ENCODE peak calls at places on chromosomes 2 and 18, in nine cellular contexts. One of them, this sample, is unnamed. For H3K4me1, the result is how much of the 10 kb centered on the place peaks cover.

GRCh38 chr2:109208071-109208950 is 79.3 kb downstream of the SH3RF3 start:
- DNase-seq in GM23248: peak
- DNase-seq in transverse colon: no peak
- DNase-seq in IMR-90: peak
- DNase-seq in stomach: no peak
- DNase-seq in endothelial cell of umbilical vein: no peak
- DNase-seq in H1: no peak
- DNase-seq in sigmoid colon: no peak
- DNase-seq in mesendoderm: peak
- DNase-seq in this sample: no peak

GRCh38 chr2:172878260-172878659 is 142.6 kb downstream of the RAPGEF4 start:
- DNase-seq in GM23248: peak
- DNase-seq in transverse colon: no peak
- DNase-seq in IMR-90: peak
- DNase-seq in stomach: no peak
- DNase-seq in endothelial cell of umbilical vein: peak
- DNase-seq in H1: no peak
- DNase-seq in sigmoid colon: no peak
- DNase-seq in mesendoderm: no peak
- DNase-seq in this sample: no peak

GRCh38 chr2:121902171-121902591 is 146.7 kb downstream of the TSN start:
- DNase-seq in GM23248: peak
- DNase-seq in transverse colon: no peak
- DNase-seq in IMR-90: peak
- DNase-seq in stomach: no peak
- DNase-seq in endothelial cell of umbilical vein: peak
- DNase-seq in H1: peak
- DNase-seq in sigmoid colon: no peak
- DNase-seq in mesendoderm: peak
- DNase-seq in this sample: no peak

GRCh38 chr2:122203523-122203922 is 448.1 kb downstream of the TSN start:
- DNase-seq in GM23248: peak
- DNase-seq in transverse colon: no peak
- DNase-seq in IMR-90: peak
- DNase-seq in stomach: no peak
- DNase-seq in endothelial cell of umbilical vein: peak
- DNase-seq in H1: no peak
- DNase-seq in sigmoid colon: no peak
- DNase-seq in mesendoderm: no peak
- DNase-seq in this sample: no peak

GRCh38 chr2:2570871-2571270 is 239.8 kb upstream of the MYT1L start:
- DNase-seq in GM23248: no peak
- DNase-seq in transverse colon: no peak
- DNase-seq in IMR-90: no peak
- DNase-seq in stomach: no peak
- DNase-seq in endothelial cell of umbilical vein: no peak
- DNase-seq in H1: no peak
- DNase-seq in sigmoid colon: no peak
- DNase-seq in mesendoderm: no peak
- DNase-seq in this sample: peak

GRCh38 chr2:239027431-239028252 is 179.8 kb downstream of the TWIST2 start:
- DNase-seq in GM23248: peak
- DNase-seq in transverse colon: no peak
- DNase-seq in IMR-90: no peak
- DNase-seq in stomach: no peak
- DNase-seq in endothelial cell of umbilical vein: no peak
- DNase-seq in H1: no peak
- DNase-seq in sigmoid colon: peak
- DNase-seq in mesendoderm: no peak
- DNase-seq in this sample: peak

GRCh38 chr18:44837491-44838185 is 156.9 kb downstream of the SETBP1 start:
- DNase-seq in GM23248: no peak
- DNase-seq in transverse colon: no peak
- DNase-seq in IMR-90: peak
- DNase-seq in stomach: no peak
- DNase-seq in endothelial cell of umbilical vein: no peak
- DNase-seq in H1: no peak
- DNase-seq in sigmoid colon: no peak
- DNase-seq in mesendoderm: peak
- DNase-seq in this sample: no peak

GRCh38 chr2:172615862-172616261 is 60.0 kb downstream of the PDK1 start:
- DNase-seq in GM23248: peak
- DNase-seq in transverse colon: no peak
- DNase-seq in IMR-90: no peak
- DNase-seq in stomach: no peak
- DNase-seq in endothelial cell of umbilical vein: no peak
- DNase-seq in H1: no peak
- DNase-seq in sigmoid colon: no peak
- DNase-seq in mesendoderm: no peak
- DNase-seq in this sample: no peak

GRCh38 chr18:73366713-73367112 is 498.9 kb upstream of the NETO1 start:
- DNase-seq in GM23248: peak
- DNase-seq in transverse colon: no peak
- DNase-seq in IMR-90: peak
- DNase-seq in stomach: no peak
- DNase-seq in endothelial cell of umbilical vein: no peak
- DNase-seq in H1: no peak
- DNase-seq in sigmoid colon: no peak
- DNase-seq in mesendoderm: peak
- DNase-seq in this sample: no peak

GRCh38 chr2:11850082-11850481 is 103.7 kb downstream of the LPIN1 start:
- DNase-seq in GM23248: no peak
- DNase-seq in transverse colon: no peak
- DNase-seq in IMR-90: no peak
- DNase-seq in stomach: no peak
- DNase-seq in endothelial cell of umbilical vein: no peak
- DNase-seq in H1: no peak
- DNase-seq in sigmoid colon: no peak
- DNase-seq in mesendoderm: no peak
- DNase-seq in this sample: peak

GRCh38 chr2:11853197-11853588 is 106.8 kb downstream of the LPIN1 start:
- DNase-seq in GM23248: no peak
- DNase-seq in transverse colon: no peak
- DNase-seq in IMR-90: no peak
- DNase-seq in stomach: no peak
- DNase-seq in endothelial cell of umbilical vein: no peak
- DNase-seq in H1: no peak
- DNase-seq in sigmoid colon: peak
- DNase-seq in mesendoderm: no peak
- DNase-seq in this sample: peak

GRCh38 chr2:11855120-11855760 is 108.8 kb downstream of the LPIN1 start:
- DNase-seq in GM23248: no peak
- DNase-seq in transverse colon: no peak
- DNase-seq in IMR-90: no peak
- DNase-seq in stomach: no peak
- DNase-seq in endothelial cell of umbilical vein: no peak
- DNase-seq in H1: no peak
- DNase-seq in sigmoid colon: peak
- DNase-seq in mesendoderm: no peak
- DNase-seq in this sample: peak

GRCh38 chr2:11851881-11852280 is 105.4 kb downstream of the LPIN1 start:
- DNase-seq in GM23248: no peak
- DNase-seq in transverse colon: no peak
- DNase-seq in IMR-90: no peak
- DNase-seq in stomach: no peak
- DNase-seq in endothelial cell of umbilical vein: no peak
- DNase-seq in H1: no peak
- DNase-seq in sigmoid colon: no peak
- DNase-seq in mesendoderm: no peak
- DNase-seq in this sample: no peak

GRCh38 chr2:11852526-11853196 is 106.2 kb downstream of the LPIN1 start:
- DNase-seq in GM23248: no peak
- DNase-seq in transverse colon: no peak
- DNase-seq in IMR-90: no peak
- DNase-seq in stomach: no peak
- DNase-seq in endothelial cell of umbilical vein: no peak
- DNase-seq in H1: no peak
- DNase-seq in sigmoid colon: peak
- DNase-seq in mesendoderm: no peak
- DNase-seq in this sample: peak
- H3K4me1 ChIP-seq in GM23248: under half
- H3K4me1 ChIP-seq in transverse colon: under half
- H3K4me1 ChIP-seq in IMR-90: under half
- H3K4me1 ChIP-seq in stomach: under half
- H3K4me1 ChIP-seq in endothelial cell of umbilical vein: under half
- H3K4me1 ChIP-seq in H1: under half
- H3K4me1 ChIP-seq in sigmoid colon: under half
- H3K4me1 ChIP-seq in mesendoderm: under half
- H3K4me1 ChIP-seq in this sample: under half

DNA sequence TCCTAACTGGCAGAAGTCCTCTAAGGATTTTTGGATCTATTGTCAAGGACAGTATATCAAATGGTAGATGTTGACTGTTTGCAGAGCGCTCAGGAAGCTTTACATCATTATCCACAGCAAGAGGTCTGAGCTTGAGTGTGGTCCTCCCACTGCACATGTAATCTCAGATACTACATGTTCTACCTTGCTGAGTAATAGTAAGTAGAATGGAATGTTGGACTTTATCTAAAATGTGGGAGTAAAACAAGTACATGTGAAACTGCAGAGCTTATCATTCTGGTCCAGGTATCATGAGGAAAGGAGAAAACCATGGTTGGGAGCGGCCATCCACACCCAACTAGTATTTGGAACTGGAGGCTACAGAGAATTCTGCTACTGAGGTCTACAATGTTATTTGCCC is 19.3 kb upstream of the CD28 start:
- DNase-seq in GM23248: no peak
- DNase-seq in transverse colon: no peak
- DNase-seq in IMR-90: peak
- DNase-seq in stomach: no peak
- DNase-seq in endothelial cell of umbilical vein: no peak
- DNase-seq in H1: no peak
- DNase-seq in sigmoid colon: no peak
- DNase-seq in mesendoderm: no peak
- DNase-seq in this sample: no peak
- H3K4me1 ChIP-seq in GM23248: half or more
- H3K4me1 ChIP-seq in transverse colon: under half
- H3K4me1 ChIP-seq in IMR-90: under half
- H3K4me1 ChIP-seq in stomach: under half
- H3K4me1 ChIP-seq in endothelial cell of umbilical vein: half or more
- H3K4me1 ChIP-seq in H1: under half
- H3K4me1 ChIP-seq in sigmoid colon: under half
- H3K4me1 ChIP-seq in mesendoderm: under half
- H3K4me1 ChIP-seq in this sample: half or more

GRCh38 chr2:134137182-134137595 is 116.7 kb upstream of the MGAT5 start:
- DNase-seq in GM23248: peak
- DNase-seq in transverse colon: no peak
- DNase-seq in IMR-90: peak
- DNase-seq in stomach: peak
- DNase-seq in endothelial cell of umbilical vein: peak
- DNase-seq in H1: no peak
- DNase-seq in sigmoid colon: no peak
- DNase-seq in mesendoderm: no peak
- DNase-seq in this sample: no peak

GRCh38 chr2:134140251-134140661 is 113.6 kb upstream of the MGAT5 start:
- DNase-seq in GM23248: no peak
- DNase-seq in transverse colon: peak
- DNase-seq in IMR-90: no peak
- DNase-seq in stomach: peak
- DNase-seq in endothelial cell of umbilical vein: no peak
- DNase-seq in H1: no peak
- DNase-seq in sigmoid colon: no peak
- DNase-seq in mesendoderm: no peak
- DNase-seq in this sample: no peak

GRCh38 chr2:134136702-134137101 is 117.2 kb upstream of the MGAT5 start:
- DNase-seq in GM23248: no peak
- DNase-seq in transverse colon: no peak
- DNase-seq in IMR-90: no peak
- DNase-seq in stomach: peak
- DNase-seq in endothelial cell of umbilical vein: no peak
- DNase-seq in H1: no peak
- DNase-seq in sigmoid colon: no peak
- DNase-seq in mesendoderm: no peak
- DNase-seq in this sample: no peak

GRCh38 chr2:134139615-134140014 is 114.3 kb upstream of the MGAT5 start:
- DNase-seq in GM23248: no peak
- DNase-seq in transverse colon: peak
- DNase-seq in IMR-90: no peak
- DNase-seq in stomach: no peak
- DNase-seq in endothelial cell of umbilical vein: no peak
- DNase-seq in H1: no peak
- DNase-seq in sigmoid colon: no peak
- DNase-seq in mesendoderm: no peak
- DNase-seq in this sample: no peak

GRCh38 chr2:134138115-134138514 is 115.8 kb upstream of the MGAT5 start:
- DNase-seq in GM23248: peak
- DNase-seq in transverse colon: no peak
- DNase-seq in IMR-90: peak
- DNase-seq in stomach: no peak
- DNase-seq in endothelial cell of umbilical vein: no peak
- DNase-seq in H1: no peak
- DNase-seq in sigmoid colon: no peak
- DNase-seq in mesendoderm: no peak
- DNase-seq in this sample: no peak
- H3K4me1 ChIP-seq in GM23248: under half
- H3K4me1 ChIP-seq in transverse colon: half or more
- H3K4me1 ChIP-seq in IMR-90: under half
- H3K4me1 ChIP-seq in stomach: half or more
- H3K4me1 ChIP-seq in endothelial cell of umbilical vein: under half
- H3K4me1 ChIP-seq in H1: under half
- H3K4me1 ChIP-seq in sigmoid colon: under half
- H3K4me1 ChIP-seq in mesendoderm: under half
- H3K4me1 ChIP-seq in this sample: half or more

GRCh38 chr18:24983566-24983965 is 368.4 kb downstream of the ZNF521 start:
- DNase-seq in GM23248: no peak
- DNase-seq in transverse colon: no peak
- DNase-seq in IMR-90: no peak
- DNase-seq in stomach: no peak
- DNase-seq in endothelial cell of umbilical vein: no peak
- DNase-seq in H1: no peak
- DNase-seq in sigmoid colon: no peak
- DNase-seq in mesendoderm: peak
- DNase-seq in this sample: no peak
- H3K4me1 ChIP-seq in GM23248: under half
- H3K4me1 ChIP-seq in transverse colon: under half
- H3K4me1 ChIP-seq in IMR-90: under half
- H3K4me1 ChIP-seq in stomach: under half
- H3K4me1 ChIP-seq in endothelial cell of umbilical vein: under half
- H3K4me1 ChIP-seq in H1: under half
- H3K4me1 ChIP-seq in sigmoid colon: under half
- H3K4me1 ChIP-seq in mesendoderm: under half
- H3K4me1 ChIP-seq in this sample: under half

DNA sequence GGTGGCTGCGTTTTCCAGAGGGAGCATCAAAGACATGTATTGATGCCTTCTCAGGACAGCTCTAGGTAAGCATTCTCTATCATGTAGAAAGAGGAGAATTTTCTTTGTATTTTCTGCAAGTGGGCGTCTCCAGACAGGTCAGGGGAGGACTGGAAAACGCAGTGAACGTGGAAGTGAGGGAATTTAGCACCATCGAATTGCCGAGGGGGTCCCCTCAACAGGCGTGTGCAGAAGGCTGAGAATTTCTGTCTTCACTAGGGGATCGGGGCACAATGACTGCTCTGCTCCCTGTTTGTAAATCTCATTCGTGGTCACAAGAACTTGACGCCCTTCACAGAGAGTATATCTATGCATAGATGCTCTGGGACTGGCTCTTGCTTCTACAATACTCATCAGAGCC is 5.0 kb upstream of the NTSR2 start:
- DNase-seq in GM23248: no peak
- DNase-seq in transverse colon: no peak
- DNase-seq in IMR-90: no peak
- DNase-seq in stomach: no peak
- DNase-seq in endothelial cell of umbilical vein: no peak
- DNase-seq in H1: no peak
- DNase-seq in sigmoid colon: no peak
- DNase-seq in mesendoderm: no peak
- DNase-seq in this sample: no peak
- H3K4me1 ChIP-seq in GM23248: under half
- H3K4me1 ChIP-seq in transverse colon: under half
- H3K4me1 ChIP-seq in IMR-90: under half
- H3K4me1 ChIP-seq in stomach: under half
- H3K4me1 ChIP-seq in endothelial cell of umbilical vein: under half
- H3K4me1 ChIP-seq in H1: under half
- H3K4me1 ChIP-seq in sigmoid colon: under half
- H3K4me1 ChIP-seq in mesendoderm: under half
- H3K4me1 ChIP-seq in this sample: under half